ENCODE peak calls at places on chromosomes 5 and 9, in six cellular contexts. B, Z, H, L, A and I are unnamed samples.

GRCh38 chr5:77970891-77971290 is 194.8 kb upstream of the TBCA start:
- DNase-seq in B (no peak), Z (no peak), H (no peak), L (no peak), A (no peak), I (no peak)

GRCh38 chr9:3698531-3698930 is 172.7 kb upstream of the RFX3 start:
- DNase-seq in B (no peak), Z (no peak), H (no peak), L (no peak), A (no peak), I (no peak)

GRCh38 chr5:142845402-142845901 is 75.3 kb downstream of the ARHGAP26 start:
- DNase-seq in B (no peak), Z (no peak), H (peak; percentile 31), L (peak; percentile 45), A (no peak), I (no peak)

GRCh38 chr5:90628492-90628891 is 69.9 kb downstream of the ADGRV1 start:
- DNase-seq in B (peak; percentile 16), Z (no peak), H (no peak), L (no peak), A (no peak), I (no peak)

GRCh38 chr5:122751293-122751753 is 23.6 kb upstream of the SNX2 start:
- DNase-seq in B (no peak), Z (no peak), H (no peak), L (no peak), A (no peak), I (no peak)

GRCh38 chr5:72788851-72789505 is 27.5 kb upstream of the TNPO1 start:
- DNase-seq in B (no peak), Z (peak; percentile 12), H (no peak), L (no peak), A (no peak), I (no peak)

GRCh38 chr9:117869287-117869686 is 165.1 kb downstream of the TLR4 start:
- DNase-seq in B (no peak), Z (no peak), H (no peak), L (no peak), A (no peak), I (peak; percentile 12)

GRCh38 chr5:143206194-143207053 is 197.1 kb downstream of the NR3C1 start:
- DNase-seq in B (no peak), Z (no peak), H (peak; percentile 98), L (no peak), A (no peak), I (no peak)

GRCh38 chr9:77433675-77434445 is 214.3 kb downstream of the GNA14 start:
- DNase-seq in B (peak; percentile 60), Z (peak; percentile 48), H (no peak), L (peak; percentile 85), A (no peak), I (peak; percentile 61)

GRCh38 chr5:2006971-2007291 is 124.2 kb upstream of the IRX4 start:
- DNase-seq in B (no peak), Z (no peak), H (no peak), L (no peak), A (no peak), I (no peak)

GRCh38 chr5:143985832-143986485 is 174.0 kb downstream of the HMHB1 start:
- DNase-seq in B (no peak), Z (no peak), H (no peak), L (no peak), A (no peak), I (no peak)

GRCh38 chr5:14217587-14217986 is 74.4 kb downstream of the TRIO start:
- DNase-seq in B (no peak), Z (no peak), H (no peak), L (no peak), A (no peak), I (no peak)

GRCh38 chr5:78717674-78718073 is 69.1 kb upstream of the LHFPL2 start:
- DNase-seq in B (no peak), Z (no peak), H (no peak), L (no peak), A (no peak), I (no peak)

GRCh38 chr5:92560698-92561361 is 1020.2 kb downstream of the NR2F1-AS1 start:
- DNase-seq in B (no peak), Z (no peak), H (no peak), L (no peak), A (peak; percentile 38), I (no peak)

GRCh38 chr9:107149756-107150155 is 133.3 kb upstream of the RAD23B start:
- DNase-seq in B (no peak), Z (no peak), H (no peak), L (no peak), A (no peak), I (no peak)

GRCh38 chr5:31585519-31586270 is 53.2 kb upstream of the PDZD2 start:
- DNase-seq in B (no peak), Z (no peak), H (no peak), L (no peak), A (no peak), I (no peak)

GRCh38 chr5:15683332-15683731 is 183.4 kb downstream of the FBXL7 start:
- DNase-seq in B (no peak), Z (peak; percentile 2), H (no peak), L (no peak), A (peak; percentile 39), I (peak; percentile 29)

GRCh38 chr9:112556497-112557085 is 70.0 kb downstream of the KIAA1958 start:
- DNase-seq in B (no peak), Z (no peak), H (no peak), L (no peak), A (no peak), I (no peak)

GRCh38 chr9:97307500-97308163 is at the start of gene CCDC180:
- DNase-seq in B (no peak), Z (no peak), H (no peak), L (no peak), A (no peak), I (no peak)

GRCh38 chr9:121616356-121616755 is 35.1 kb upstream of the DAB2IP start:
- DNase-seq in B (no peak), Z (no peak), H (no peak), L (no peak), A (no peak), I (no peak)

GRCh38 chr5:97167435-97167834 is 15.6 kb downstream of the RIOK2 start:
- DNase-seq in B (no peak), Z (no peak), H (peak; percentile 51), L (no peak), A (no peak), I (no peak)

GRCh38 chr9:36162211-36162610 is 7.0 kb upstream of the CCIN start:
- DNase-seq in B (no peak), Z (no peak), H (no peak), L (no peak), A (no peak), I (no peak)

GRCh38 chr5:172235132-172235780 is 41.3 kb downstream of the EFCAB9 start:
- DNase-seq in B (no peak), Z (peak; percentile 73), H (peak; percentile 59), L (no peak), A (no peak), I (no peak)

GRCh38 chr9:134192951-134193731 is 28.8 kb upstream of the RNU6ATAC start:
- DNase-seq in B (no peak), Z (no peak), H (no peak), L (peak; percentile 17), A (no peak), I (no peak)

DNA sequence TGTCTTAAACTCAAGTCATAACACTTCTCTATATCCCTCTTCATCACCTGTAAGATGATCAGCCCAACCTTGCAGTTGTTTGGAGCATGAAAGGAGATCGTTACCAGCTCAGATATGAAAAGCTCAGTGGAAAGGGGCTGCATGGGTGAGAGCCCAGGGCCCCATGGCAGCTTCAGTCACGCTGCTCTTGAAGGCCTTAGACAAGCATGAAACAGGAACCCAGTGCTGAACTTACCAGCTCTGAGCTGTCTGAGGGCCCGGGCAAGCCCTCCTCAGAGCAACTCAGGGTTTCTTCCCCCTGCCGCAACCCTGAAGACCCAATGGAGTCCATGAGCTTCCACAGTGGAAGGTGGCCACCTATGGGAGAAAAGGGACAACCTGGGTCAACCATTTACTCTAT is 3.3 kb downstream of the HK3 start:
- DNase-seq in B (no peak), Z (no peak), H (no peak), L (no peak), A (no peak), I (no peak)
- H3K4me3 ChIP-seq in B (no peak overlapping the region), Z (no peak overlapping the region), H (no peak overlapping the region), L (no peak overlapping the region), A (no peak overlapping the region), I (no peak overlapping the region)

DNA sequence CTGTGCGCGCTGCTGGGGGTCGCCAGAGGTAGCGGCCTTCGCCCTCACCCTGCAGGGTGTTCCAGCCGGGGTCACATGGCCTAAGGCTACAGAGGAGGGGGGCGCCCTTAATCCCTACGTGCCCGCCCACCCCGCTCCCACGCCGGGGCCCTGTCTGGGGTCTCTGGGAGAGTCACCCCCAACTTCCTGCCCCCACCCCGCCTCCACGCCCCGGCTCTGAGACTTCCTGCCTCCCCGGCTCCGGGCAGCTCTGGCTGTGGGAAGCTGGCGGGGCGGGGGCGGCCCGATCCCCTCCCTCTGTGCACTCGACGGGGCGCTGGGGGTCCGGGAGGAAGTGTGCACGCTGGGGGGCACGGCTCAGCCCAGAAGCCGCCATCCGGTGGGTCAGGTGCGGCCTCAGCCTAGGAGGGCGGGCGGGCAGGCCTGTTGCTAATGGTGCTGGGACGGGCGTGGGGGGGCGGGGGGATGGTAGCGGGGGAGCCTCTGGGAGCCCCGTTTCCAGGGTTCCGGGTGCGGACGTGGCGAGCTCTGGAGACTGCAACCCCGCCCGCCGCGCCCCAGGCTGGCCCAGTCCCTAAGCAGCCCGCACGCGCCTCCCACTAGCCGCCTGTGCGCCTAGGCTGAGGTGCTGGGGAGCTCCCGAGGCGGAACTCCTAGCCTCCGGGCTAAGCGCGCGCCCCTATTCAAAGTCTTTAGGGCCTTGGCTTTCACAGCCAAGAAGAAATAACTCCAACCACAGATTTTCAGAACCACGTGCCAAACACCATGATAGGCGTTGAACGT is 61.6 kb downstream of the CXXC5 start:
- DNase-seq in B (no peak), Z (no peak), H (no peak), L (peak; percentile 77), A (no peak), I (no peak)
- TF ChIP-seq GABPA in B (peak; percentile 55), Z (peak; percentile 9), H (no peak), L (no peak), A (no peak), I (no peak)

DNA sequence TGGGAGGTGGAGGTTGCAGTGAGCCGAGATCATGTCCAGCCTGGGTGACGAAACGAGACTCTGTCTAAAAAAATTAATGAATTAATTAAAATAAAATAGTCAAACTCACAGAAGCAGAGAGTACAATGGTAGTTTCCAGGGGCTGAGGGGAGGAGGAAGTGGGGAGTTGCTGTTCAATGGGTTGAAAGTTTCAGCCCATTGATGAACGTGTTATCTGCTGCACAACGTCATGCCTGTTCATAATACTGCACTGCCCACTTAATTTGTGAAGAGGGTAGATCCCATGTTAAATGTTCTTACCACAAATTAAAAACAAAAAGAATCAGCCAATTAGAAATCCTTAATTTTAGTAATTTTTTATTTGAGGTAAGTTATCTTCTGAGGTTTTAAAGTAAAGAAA is 16.4 kb upstream of the RUFY1 start:
- DNase-seq in B (no peak), Z (no peak), H (no peak), L (no peak), A (no peak), I (no peak)
- H3K4me3 ChIP-seq in B (no peak overlapping the region), Z (no peak overlapping the region), H (peak overlapping the region; percentile 52), L (no peak overlapping the region), A (no peak overlapping the region), I (no peak overlapping the region)

DNA sequence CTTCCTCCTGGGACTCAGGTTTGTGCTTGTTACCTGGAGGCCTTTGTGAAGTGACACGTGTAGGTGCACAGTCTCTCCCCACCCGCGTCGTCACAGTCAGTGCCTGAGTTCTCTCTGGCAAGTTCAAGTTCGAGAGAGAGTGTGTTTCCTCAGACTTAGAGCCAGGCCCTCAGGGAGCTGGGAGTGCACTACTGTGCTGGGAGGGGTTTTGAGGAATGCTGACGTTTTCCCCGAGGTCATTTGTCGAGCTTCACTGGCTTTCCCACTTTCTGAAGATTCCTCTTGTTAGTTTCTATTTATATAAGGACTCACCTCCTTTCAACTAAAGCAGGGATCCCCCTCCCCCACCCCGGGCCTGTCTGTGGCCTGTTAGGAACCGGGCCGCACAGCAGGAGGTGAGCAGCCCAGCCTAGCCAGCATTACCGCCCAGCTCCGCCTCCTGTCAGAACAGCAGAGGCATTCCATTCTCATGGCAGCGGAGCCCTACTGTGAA is 209.2 kb downstream of the DIRAS2 start:
- DNase-seq in B (no peak), Z (no peak), H (no peak), L (no peak), A (peak; percentile 88), I (no peak)
- TF ChIP-seq GABPA in B (no peak), Z (no peak), H (no peak), L (no peak), A (no peak), I (no peak)